ENCODE peak calls at places on chromosomes 12 and 14, in seven cellular contexts. G is spleen, W is breast epithelium, Y is heart left ventricle, D is stomach, I is HepG2, X is prostate gland. Z is an unnamed sample.

GRCh38 chr14:80133457-80133856 is 77.8 kb downstream of the DIO2 start:
- DNase-seq in D (no peak), G (no peak), I (no peak), X (no peak), Y (no peak), W (no peak), Z (no peak)

GRCh38 chr12:1806301-1807106 is 13.9 kb upstream of the LRTM2 start:
- DNase-seq in X (no peak), D (peak; percentile 46), I (no peak), W (peak; percentile 30), Y (peak; percentile 56), G (peak; percentile 73), Z (peak; percentile 14)

GRCh38 chr12:54221402-54221984 is 32.7 kb upstream of the SMUG1 start:
- DNase-seq in Y (no peak), W (no peak), G (no peak), X (no peak), I (no peak), D (no peak), Z (no peak)

GRCh38 chr12:79537675-79538074 is 153.1 kb downstream of the PAWR start:
- DNase-seq in Y (no peak), I (no peak), G (no peak), W (no peak), D (no peak), X (no peak), Z (no peak)

GRCh38 chr12:77965790-77966189 is 135.1 kb downstream of the NAV3 start:
- DNase-seq in D (no peak), I (no peak), Y (no peak), W (no peak), G (no peak), X (no peak), Z (no peak)

GRCh38 chr12:62934799-62935674 is at the start of gene PPM1H:
- DNase-seq in W (peak; percentile 86), G (peak; percentile 93), X (peak; percentile 69), I (peak; percentile 86), Y (peak; percentile 77), D (peak; percentile 90), Z (peak; percentile 38)

GRCh38 chr12:80862606-80863005 is 75.1 kb downstream of the LIN7A start:
- DNase-seq in D (no peak), W (no peak), G (no peak), Y (no peak), I (no peak), X (no peak), Z (no peak)

GRCh38 chr12:58596381-58596780 is 323.9 kb downstream of the LRIG3 start:
- DNase-seq in I (no peak), X (no peak), W (no peak), G (no peak), Y (no peak), D (no peak), Z (no peak)

GRCh38 chr14:105051182-105052109 is 13.8 kb downstream of the GPR132 start:
- DNase-seq in X (no peak), I (no peak), D (no peak), W (no peak), Y (no peak), G (peak; percentile 70), Z (no peak)

GRCh38 chr14:105052110-105052458 is 13.1 kb downstream of the GPR132 start:
- DNase-seq in G (peak; percentile 17), W (no peak), X (no peak), D (no peak), Y (no peak), I (no peak), Z (no peak)

GRCh38 chr14:105055334-105055733 is 9.9 kb downstream of the GPR132 start:
- DNase-seq in W (no peak), D (no peak), X (no peak), I (no peak), G (peak; percentile 69), Y (no peak), Z (no peak)

GRCh38 chr14:105053996-105054395 is 11.2 kb downstream of the GPR132 start:
- DNase-seq in W (no peak), Y (no peak), I (no peak), G (peak; percentile 48), D (no peak), X (no peak), Z (no peak)

GRCh38 chr14:105053421-105053820 is 11.8 kb downstream of the GPR132 start:
- DNase-seq in W (no peak), D (no peak), I (no peak), G (no peak), Y (no peak), X (no peak), Z (no peak)
- TF ChIP-seq POLR2A in W (no peak), D (no peak), I (no peak), G (no peak), Y (no peak), X (no peak), Z (no peak)

GRCh38 chr12:101230547-101230946 is 20.5 kb upstream of the SLC5A8 start:
- DNase-seq in Y (no peak), W (no peak), I (no peak), D (no peak), X (no peak), G (peak; percentile 71), Z (no peak)

GRCh38 chr12:101235686-101236085 is 25.6 kb upstream of the SLC5A8 start:
- DNase-seq in D (no peak), G (no peak), X (no peak), W (no peak), Y (no peak), I (no peak), Z (no peak)

GRCh38 chr12:101231626-101232025 is 21.6 kb upstream of the SLC5A8 start:
- DNase-seq in W (no peak), I (no peak), Y (no peak), D (no peak), G (no peak), X (no peak), Z (no peak)

GRCh38 chr12:101229841-101230241 is 19.8 kb upstream of the SLC5A8 start:
- DNase-seq in Y (no peak), G (no peak), I (no peak), W (no peak), X (no peak), D (no peak), Z (no peak)
- H3K36me3 ChIP-seq in Y (no peaks in the 10 kb centered on the region), G (no peaks in the 10 kb centered on the region), I (no peaks in the 10 kb centered on the region), W (no peaks in the 10 kb centered on the region), X (no peaks in the 10 kb centered on the region), D (no peaks in the 10 kb centered on the region), Z (no peaks in the 10 kb centered on the region)

GRCh38 chr12:57479376-57480115 is at the start of gene ARHGAP9:
- DNase-seq in D (no peak), G (peak; percentile 83), I (no peak), W (no peak), X (no peak), Y (no peak), Z (no peak)
- TF ChIP-seq POLR2A in D (no peak), G (peak; percentile 41), I (no peak), W (no peak), X (no peak), Y (no peak), Z (no peak)

GRCh38 chr14:20379743-20380142 is 33.6 kb downstream of the TEP1 start:
- DNase-seq in I (no peak), W (no peak), X (no peak), D (no peak), G (no peak), Y (no peak), Z (no peak)
- H3K36me3 ChIP-seq in I (peaks cover 21% of the 10 kb centered on the region), W (peaks cover 52% of the 10 kb centered on the region), X (peaks cover 69% of the 10 kb centered on the region), D (peaks cover 100% of the 10 kb centered on the region), G (peaks cover 100% of the 10 kb centered on the region), Y (peaks cover 100% of the 10 kb centered on the region), Z (no peaks in the 10 kb centered on the region)

GRCh38 chr12:43551971-43552559 is at the start of gene ADAMTS20:
- DNase-seq in I (no peak), W (no peak), D (no peak), G (no peak), Y (no peak), X (no peak), Z (no peak)
- TF ChIP-seq POLR2A in I (no peak), W (no peak), D (no peak), G (no peak), Y (no peak), X (no peak), Z (no peak)

GRCh38 chr12:89945123-89945522 is 236.5 kb upstream of the ATP2B1 start:
- DNase-seq in D (no peak), Y (no peak), I (no peak), X (no peak), W (no peak), G (no peak), Z (no peak)

GRCh38 chr12:89949457-89950195 is 241.0 kb upstream of the ATP2B1 start:
- DNase-seq in G (no peak), X (peak; percentile 27), I (peak; percentile 9), Y (no peak), W (no peak), D (no peak), Z (peak; percentile 55)

GRCh38 chr12:89948266-89949175 is 239.9 kb upstream of the ATP2B1 start:
- DNase-seq in X (no peak), W (no peak), I (no peak), D (no peak), Y (no peak), G (no peak), Z (no peak)

GRCh38 chr12:89946518-89946917 is 237.9 kb upstream of the ATP2B1 start:
- DNase-seq in X (no peak), I (no peak), W (no peak), G (no peak), D (no peak), Y (no peak), Z (no peak)

DNA sequence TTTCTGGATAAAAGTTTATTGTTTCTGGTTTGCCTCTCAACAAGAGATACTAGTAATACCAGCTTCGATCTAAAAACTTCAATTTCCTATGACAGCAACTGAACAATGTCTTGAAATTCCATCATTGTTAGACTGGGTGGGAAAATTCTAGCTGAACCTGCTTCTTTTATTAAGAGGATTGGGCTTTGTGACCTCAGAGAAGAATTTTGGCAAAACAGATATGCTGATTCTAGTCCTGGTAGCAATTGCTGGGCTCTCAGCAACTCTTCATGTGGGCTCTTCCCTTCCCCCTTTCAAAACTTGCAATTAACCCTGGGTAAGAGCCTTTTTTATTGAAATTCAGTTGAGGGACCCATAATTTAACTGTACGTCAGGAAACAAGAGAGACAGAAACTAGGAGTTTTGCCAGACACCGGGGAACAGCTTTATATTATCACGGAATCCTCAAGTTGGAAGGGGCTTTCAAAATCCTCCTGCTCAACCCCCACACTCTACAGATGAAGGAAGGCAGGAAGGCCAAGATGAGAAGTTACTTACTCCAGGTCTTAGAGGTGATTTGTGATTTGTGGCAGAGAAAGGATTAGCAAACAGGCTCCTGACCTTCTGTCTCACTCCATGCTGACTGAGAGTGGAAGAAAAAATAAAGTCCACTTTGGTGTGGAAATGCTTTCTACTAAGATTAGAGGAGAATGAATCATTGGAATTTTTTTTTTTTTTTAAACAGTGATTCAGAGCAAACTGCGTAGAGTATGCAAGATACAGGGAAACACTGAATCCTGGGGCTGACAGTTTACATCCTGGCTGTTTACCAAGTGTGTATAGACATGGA is 239.0 kb upstream of the ATP2B1 start:
- DNase-seq in G (no peak), I (no peak), D (no peak), Y (no peak), W (no peak), X (no peak), Z (peak; percentile 55)
- H3K36me3 ChIP-seq in G (no peaks in the 10 kb centered on the region), I (no peaks in the 10 kb centered on the region), D (no peaks in the 10 kb centered on the region), Y (no peaks in the 10 kb centered on the region), W (no peaks in the 10 kb centered on the region), X (no peaks in the 10 kb centered on the region), Z (no peaks in the 10 kb centered on the region)

GRCh38 chr12:8771072-8771471 is 51.3 kb upstream of the A2ML1 start:
- DNase-seq in I (no peak), D (no peak), W (no peak), Y (no peak), G (no peak), X (no peak), Z (no peak)
- TF ChIP-seq POLR2A in I (no peak), D (no peak), W (no peak), Y (no peak), G (no peak), X (no peak), Z (no peak)

GRCh38 chr14:30160608-30161007 is 233.0 kb upstream of the PRKD1 start:
- DNase-seq in I (no peak), W (no peak), Y (no peak), X (no peak), G (no peak), D (no peak), Z (no peak)
- H3K36me3 ChIP-seq in I (no peaks in the 10 kb centered on the region), W (no peaks in the 10 kb centered on the region), Y (no peaks in the 10 kb centered on the region), X (no peaks in the 10 kb centered on the region), G (no peaks in the 10 kb centered on the region), D (no peaks in the 10 kb centered on the region), Z (no peaks in the 10 kb centered on the region)